ENCODE peak calls at places on chromosomes 12 and 14, in ten cellular contexts. A is BE2C; T is sigmoid colon; C is CD4-positive, alpha-beta T cell; J is upper lobe of right lung; E is lung; Y is A549; L is right atrium auricular region; R is gastrocnemius medialis; M is tibial nerve. W is an unnamed sample.

GRCh38 chr12:48744251-48745008 is 27.9 kb upstream of the CCNT1 start:
- DNase-seq in A (no peak), T (no peak), C (no peak), J (no peak), E (no peak), Y (no peak), L (no peak), R (no peak), M (no peak), W (no peak)

GRCh38 chr14:103508930-103509329 is 13.7 kb downstream of the CKB start:
- DNase-seq in A (no peak), T (peak; percentile 18), C (no peak), J (no peak), E (no peak), Y (no peak), L (no peak), R (no peak), M (no peak), W (no peak)

GRCh38 chr12:41254004-41254403 is 65.9 kb downstream of the PDZRN4 start:
- DNase-seq in A (no peak), T (no peak), C (no peak), J (no peak), E (no peak), Y (no peak), L (no peak), R (no peak), M (no peak), W (no peak)

GRCh38 chr12:113781415-113782198 is 184.5 kb downstream of the RBM19 start:
- DNase-seq in A (no peak), T (no peak), C (no peak), J (no peak), E (no peak), Y (no peak), L (no peak), R (no peak), M (no peak), W (no peak)

GRCh38 chr14:61300754-61301153 is 19.6 kb upstream of the TMEM30B start:
- DNase-seq in A (no peak), T (no peak), C (no peak), J (no peak), E (no peak), Y (no peak), L (no peak), R (no peak), M (no peak), W (no peak)

GRCh38 chr14:106436310-106436905 is 910.0 kb downstream of the TMEM121 start:
- DNase-seq in A (peak; percentile 85), T (no peak), C (peak; percentile 66), J (peak; percentile 76), E (peak; percentile 54), Y (peak; percentile 55), L (no peak), R (no peak), M (no peak), W (peak; percentile 51)

GRCh38 chr14:35365130-35366047 is 39.2 kb downstream of the NFKBIA start:
- DNase-seq in A (no peak), T (peak; percentile 92), C (peak; percentile 7), J (peak; percentile 80), E (peak; percentile 71), Y (peak; percentile 75), L (peak; percentile 94), R (peak; percentile 51), M (peak; percentile 64), W (no peak)

GRCh38 chr12:111447571-111448265 is 42.0 kb downstream of the SH2B3 start:
- DNase-seq in A (no peak), T (peak; percentile 63), C (no peak), J (no peak), E (peak; percentile 27), Y (no peak), L (peak; percentile 54), R (no peak), M (no peak), W (no peak)

GRCh38 chr12:32148372-32148771 is 41.7 kb downstream of the BICD1 start:
- DNase-seq in A (no peak), T (no peak), C (no peak), J (no peak), E (no peak), Y (peak; percentile 15), L (no peak), R (no peak), M (no peak), W (no peak)

GRCh38 chr14:79783061-79783460 is 428.2 kb downstream of the DIO2 start:
- DNase-seq in A (no peak), T (no peak), C (no peak), J (no peak), E (no peak), Y (no peak), L (no peak), R (no peak), M (no peak), W (no peak)

GRCh38 chr12:52166672-52167071 is 25.1 kb downstream of the KRT80 start:
- DNase-seq in A (no peak), T (no peak), C (no peak), J (no peak), E (no peak), Y (no peak), L (no peak), R (no peak), M (no peak), W (no peak)

GRCh38 chr12:113142173-113142885 is 6.8 kb upstream of the RASAL1 start:
- DNase-seq in A (no peak), T (no peak), C (no peak), J (no peak), E (no peak), Y (no peak), L (no peak), R (no peak), M (peak; percentile 22), W (no peak)

GRCh38 chr12:81128930-81129554 is 51.2 kb downstream of the ACSS3 start:
- DNase-seq in A (peak; percentile 47), T (no peak), C (no peak), J (no peak), E (no peak), Y (peak; percentile 61), L (no peak), R (no peak), M (no peak), W (no peak)

DNA sequence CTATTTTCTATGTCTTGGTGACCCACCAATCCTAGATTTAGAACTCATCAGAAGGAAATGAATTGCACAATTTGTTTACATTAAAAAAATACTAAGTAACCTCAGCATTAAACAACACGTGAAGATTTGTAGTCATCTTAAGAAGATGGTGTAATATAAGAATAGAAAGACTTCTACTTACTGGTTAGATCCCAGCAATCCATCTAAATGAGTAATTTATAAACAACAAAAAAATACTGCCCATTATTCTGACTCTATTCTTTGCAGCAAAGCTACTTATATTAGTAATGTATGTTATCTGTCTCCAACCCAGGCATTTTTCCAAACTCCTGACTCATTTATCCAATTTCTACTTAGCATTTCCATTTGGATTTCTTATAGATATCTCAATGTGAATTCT is 67.8 kb downstream of the CD163L1 start:
- DNase-seq in A (no peak), T (no peak), C (no peak), J (no peak), E (no peak), Y (no peak), L (no peak), R (no peak), M (no peak), W (no peak)
- H3K9me3 ChIP-seq in A (no peaks in the 10 kb centered on the region), T (no peaks in the 10 kb centered on the region), C (no peaks in the 10 kb centered on the region), J (no peaks in the 10 kb centered on the region), E (no peaks in the 10 kb centered on the region), Y (no peaks in the 10 kb centered on the region), L (no peaks in the 10 kb centered on the region), R (no peaks in the 10 kb centered on the region), M (no peaks in the 10 kb centered on the region), W (no peaks in the 10 kb centered on the region)

DNA sequence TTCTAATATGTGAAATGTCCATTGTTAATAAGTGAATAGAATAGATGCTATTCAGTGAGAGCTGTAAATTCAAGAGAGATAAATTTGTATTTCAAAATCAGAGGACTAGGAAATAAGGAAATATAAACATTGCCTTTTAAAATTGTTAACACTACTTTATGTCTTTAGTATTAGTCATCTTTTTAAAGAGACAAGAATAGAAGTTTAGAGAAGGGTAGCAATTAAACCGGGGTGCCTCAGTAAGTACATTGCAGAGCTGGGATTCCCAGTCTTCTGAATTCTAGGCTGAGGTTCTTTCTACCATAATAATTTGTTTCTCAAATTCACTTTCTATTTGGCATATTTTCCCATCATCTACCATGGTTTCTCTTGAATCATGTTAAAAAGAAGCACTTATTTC is 498.6 kb downstream of the SLC16A7 start:
- DNase-seq in A (no peak), T (no peak), C (no peak), J (no peak), E (no peak), Y (no peak), L (no peak), R (no peak), M (no peak), W (no peak)
- H3K9me3 ChIP-seq in A (no peaks in the 10 kb centered on the region), T (no peaks in the 10 kb centered on the region), C (peaks cover 5% of the 10 kb centered on the region), J (no peaks in the 10 kb centered on the region), E (peaks cover 3% of the 10 kb centered on the region), Y (no peaks in the 10 kb centered on the region), L (no peaks in the 10 kb centered on the region), R (no peaks in the 10 kb centered on the region), M (peaks cover 5% of the 10 kb centered on the region), W (no peaks in the 10 kb centered on the region)

DNA sequence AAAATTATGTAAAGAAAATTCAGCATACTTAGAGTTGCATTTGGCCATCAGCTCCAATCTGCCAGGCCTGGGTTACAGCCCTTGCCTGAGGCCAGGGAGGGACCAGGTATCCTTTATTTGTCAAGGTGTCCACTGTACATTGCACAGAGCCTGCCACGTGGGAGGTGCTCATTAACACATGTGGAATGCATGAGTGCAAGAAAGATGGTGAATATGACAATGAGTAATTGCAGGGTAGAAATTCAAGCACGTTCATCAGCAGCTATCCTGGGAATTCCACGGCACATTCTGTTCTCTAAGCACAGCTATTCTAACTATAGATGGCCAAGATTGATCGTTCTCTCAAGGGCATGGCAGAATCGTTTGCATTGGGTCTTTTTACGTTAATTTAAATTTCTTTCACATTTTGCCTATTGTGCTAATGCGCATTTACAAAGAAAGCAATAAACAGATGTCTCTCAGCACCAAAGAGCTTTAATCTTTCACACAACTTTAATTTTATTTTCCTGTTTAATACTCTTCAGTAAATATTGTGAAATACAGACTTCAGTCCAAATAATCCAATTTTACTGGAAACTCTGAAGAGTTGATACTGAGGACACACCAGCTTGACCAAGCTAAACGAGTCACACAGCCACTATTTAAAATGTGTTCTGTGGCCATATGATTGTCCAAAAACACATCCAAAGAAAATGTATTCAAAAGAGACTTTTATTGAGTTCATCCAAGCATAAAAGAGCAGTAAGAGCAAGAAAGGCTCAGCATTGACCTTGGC is 1025.7 kb upstream of the TMEM132C start:
- DNase-seq in A (no peak), T (no peak), C (no peak), J (no peak), E (no peak), Y (no peak), L (no peak), R (peak; percentile 36), M (peak; percentile 65), W (no peak)
- H3K9me3 ChIP-seq in A (no peaks in the 10 kb centered on the region), T (no peaks in the 10 kb centered on the region), C (no peaks in the 10 kb centered on the region), J (no peaks in the 10 kb centered on the region), E (no peaks in the 10 kb centered on the region), Y (no peaks in the 10 kb centered on the region), L (no peaks in the 10 kb centered on the region), R (no peaks in the 10 kb centered on the region), M (no peaks in the 10 kb centered on the region), W (peaks cover 2% of the 10 kb centered on the region)

DNA sequence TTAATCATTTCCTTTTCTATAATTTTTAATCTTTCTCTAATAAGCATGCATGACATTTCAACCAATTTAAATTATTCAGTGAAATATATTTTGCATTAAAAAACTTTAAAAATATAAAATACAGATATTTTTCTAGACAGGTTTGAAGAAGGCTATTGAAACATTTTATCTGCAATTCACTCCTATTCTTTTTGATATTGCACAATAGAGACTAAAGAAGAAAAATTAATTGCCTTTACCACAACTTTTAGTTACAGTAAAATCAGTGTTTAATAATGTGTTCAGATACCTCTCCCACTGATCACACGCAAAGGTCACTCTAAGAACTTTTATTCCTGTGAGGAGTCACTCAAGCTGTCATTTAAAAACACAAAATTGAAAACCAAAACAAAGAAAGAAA is 1416.7 kb downstream of the FSCB start:
- DNase-seq in A (no peak), T (no peak), C (no peak), J (no peak), E (no peak), Y (no peak), L (no peak), R (no peak), M (no peak), W (no peak)
- H3K9me3 ChIP-seq in A (no peaks in the 10 kb centered on the region), T (no peaks in the 10 kb centered on the region), C (peaks cover 3% of the 10 kb centered on the region), J (no peaks in the 10 kb centered on the region), E (no peaks in the 10 kb centered on the region), Y (no peaks in the 10 kb centered on the region), L (no peaks in the 10 kb centered on the region), R (no peaks in the 10 kb centered on the region), M (no peaks in the 10 kb centered on the region), W (no peaks in the 10 kb centered on the region)